ENCODE peak calls at places on chromosomes 3 and 15, in four cellular contexts. P, D, T and K are unnamed samples.

GRCh38 chr15:76146808-76147207 is 87.0 kb downstream of the TMEM266 start:
- DNase-seq in D (no peak), P (no peak), T (no peak), K (no peak)

GRCh38 chr3:30231277-30232141 is 374.9 kb upstream of the TGFBR2 start:
- DNase-seq in T (no peak), P (no peak), D (no peak), K (no peak)

GRCh38 chr3:3015472-3016089 is 94.6 kb downstream of the IL5RA start:
- DNase-seq in D (no peak), T (no peak), P (peak; percentile 4), K (no peak)

GRCh38 chr15:64694816-64695215 is 80.6 kb downstream of the RBPMS2 start:
- DNase-seq in D (no peak), T (no peak), P (no peak), K (no peak)

GRCh38 chr3:122975924-122976293 is 51.7 kb downstream of the SEMA5B start:
- DNase-seq in T (no peak), P (no peak), D (no peak), K (no peak)

GRCh38 chr15:47887181-47887580 is 169.9 kb downstream of the SEMA6D start:
- DNase-seq in T (no peak), P (no peak), D (no peak), K (no peak)

GRCh38 chr3:195250473-195251251 is 20.3 kb downstream of the XXYLT1 start:
- DNase-seq in P (no peak), D (no peak), T (no peak), K (no peak)

GRCh38 chr15:88391006-88391405 is 76.2 kb downstream of the MRPL46 start:
- DNase-seq in P (no peak), T (no peak), D (no peak), K (no peak)

GRCh38 chr15:52094811-52095584 is 17.6 kb downstream of the BCL2L10 start:
- DNase-seq in T (no peak), P (no peak), D (no peak), K (no peak)

GRCh38 chr15:76147906-76148553 is 88.2 kb downstream of the TMEM266 start:
- DNase-seq in P (peak; percentile 35), D (peak; percentile 78), T (peak; percentile 74), K (no peak)